ENCODE peak calls at places on chromosomes 11 and 22, in nine cellular contexts. M is Peyer's patch, T is lower leg skin, F is H54, N is H1, Q is transverse colon, G is stomach, S is sigmoid colon, J is prostate gland. Z is an unnamed sample.

GRCh38 chr11:78789365-78789764 is 214.7 kb upstream of the NARS2 start:
- DNase-seq in M (no peak), T (no peak), F (no peak), N (no peak), Q (peak), G (no peak), S (no peak), J (no peak), Z (no peak)

GRCh38 chr11:131064373-131064991 is 148.2 kb upstream of the SNX19 start:
- DNase-seq in M (no peak), T (no peak), F (peak), N (peak), Q (peak), G (peak), S (no peak), J (peak), Z (peak)

GRCh38 chr11:266676-267439 is 11.3 kb upstream of the NLRP6 start:
- DNase-seq in M (peak), T (peak), F (no peak), N (no peak), Q (no peak), G (no peak), S (no peak), J (no peak), Z (no peak)

GRCh38 chr11:65869643-65870306 is 2.8 kb downstream of the EFEMP2 start:
- DNase-seq in M (peak), T (no peak), F (no peak), N (no peak), Q (no peak), G (no peak), S (peak), J (no peak), Z (no peak)

GRCh38 chr22:44738347-44738715 is 14.0 kb upstream of the ARHGAP8 start:
- DNase-seq in M (no peak), T (no peak), F (no peak), N (no peak), Q (peak), G (peak), S (no peak), J (no peak), Z (no peak)

GRCh38 chr11:81970886-81971285 is 762.8 kb downstream of the FAM181B start:
- DNase-seq in M (no peak), T (no peak), F (no peak), N (no peak), Q (no peak), G (no peak), S (no peak), J (no peak), Z (no peak)

GRCh38 chr11:67043572-67044329 is 12.9 kb upstream of the RHOD start:
- DNase-seq in M (no peak), T (no peak), F (no peak), N (no peak), Q (no peak), G (no peak), S (no peak), J (no peak), Z (no peak)

GRCh38 chr11:119905162-119905561 is 176.2 kb upstream of the NECTIN1 start:
- DNase-seq in M (no peak), T (no peak), F (no peak), N (no peak), Q (peak), G (peak), S (no peak), J (no peak), Z (no peak)

GRCh38 chr11:105081412-105082150 is 36.4 kb upstream of the CARD16 start:
- DNase-seq in M (no peak), T (no peak), F (no peak), N (no peak), Q (no peak), G (no peak), S (no peak), J (no peak), Z (no peak)

GRCh38 chr11:121199516-121199915 is 93.1 kb upstream of the SC5D start:
- DNase-seq in M (no peak), T (no peak), F (no peak), N (no peak), Q (no peak), G (no peak), S (no peak), J (no peak), Z (no peak)

GRCh38 chr11:70378506-70379134 is 19.7 kb upstream of the CTTN start:
- DNase-seq in M (no peak), T (no peak), F (no peak), N (no peak), Q (no peak), G (no peak), S (peak), J (peak), Z (no peak)

GRCh38 chr22:27185099-27185709 is 527.8 kb downstream of the MIAT start:
- DNase-seq in M (no peak), T (no peak), F (no peak), N (no peak), Q (no peak), G (no peak), S (no peak), J (no peak), Z (no peak)

GRCh38 chr22:43783777-43784176 is 28.3 kb downstream of the EFCAB6 start:
- DNase-seq in M (no peak), T (no peak), F (no peak), N (no peak), Q (no peak), G (no peak), S (no peak), J (no peak), Z (no peak)

GRCh38 chr22:39405346-39406085 is 5.9 kb downstream of the TAB1 start:
- DNase-seq in M (no peak), T (no peak), F (no peak), N (no peak), Q (no peak), G (no peak), S (no peak), J (no peak), Z (no peak)

GRCh38 chr11:15878756-15879155 is 477.6 kb downstream of the SOX6 start:
- DNase-seq in M (no peak), T (no peak), F (no peak), N (no peak), Q (no peak), G (no peak), S (no peak), J (no peak), Z (no peak)

GRCh38 chr11:79419120-79419519 is 21.7 kb downstream of the TENM4 start:
- DNase-seq in M (no peak), T (no peak), F (peak), N (no peak), Q (peak), G (peak), S (no peak), J (no peak), Z (no peak)

GRCh38 chr11:132632641-132633124 is 899.6 kb downstream of the OPCML start:
- DNase-seq in M (no peak), T (no peak), F (peak), N (no peak), Q (no peak), G (no peak), S (no peak), J (no peak), Z (peak)

GRCh38 chr22:19719055-19719482 is 4.3 kb upstream of the GP1BB start:
- DNase-seq in M (no peak), T (no peak), F (no peak), N (no peak), Q (no peak), G (no peak), S (no peak), J (no peak), Z (no peak)

GRCh38 chr11:14905104-14906033 is 13.3 kb upstream of the CYP2R1 start:
- DNase-seq in M (peak), T (no peak), F (no peak), N (peak), Q (peak), G (peak), S (peak), J (peak), Z (peak)

GRCh38 chr22:49197500-49197899 is 630.2 kb downstream of the BRD1 start:
- DNase-seq in M (peak), T (no peak), F (no peak), N (peak), Q (no peak), G (no peak), S (peak), J (no peak), Z (no peak)

GRCh38 chr11:98411777-98412176 is 609.0 kb upstream of the CNTN5 start:
- DNase-seq in M (no peak), T (no peak), F (no peak), N (no peak), Q (no peak), G (no peak), S (no peak), J (no peak), Z (no peak)

GRCh38 chr22:30453731-30454510 is 17.9 kb downstream of the SEC14L3 start:
- DNase-seq in M (no peak), T (no peak), F (no peak), N (no peak), Q (no peak), G (no peak), S (no peak), J (no peak), Z (peak)

GRCh38 chr11:111148953-111149352 is 96.6 kb upstream of the POU2AF2 start:
- DNase-seq in M (no peak), T (peak), F (no peak), N (no peak), Q (no peak), G (no peak), S (no peak), J (no peak), Z (no peak)

GRCh38 chr11:70421123-70421522 is 22.8 kb downstream of the CTTN start:
- DNase-seq in M (no peak), T (no peak), F (no peak), N (no peak), Q (no peak), G (no peak), S (no peak), J (no peak), Z (peak)

GRCh38 chr22:44197271-44197670 is 16.5 kb downstream of the PARVG start:
- DNase-seq in M (no peak), T (no peak), F (no peak), N (no peak), Q (no peak), G (no peak), S (peak), J (no peak), Z (no peak)

GRCh38 chr11:11931461-11932055 is 76.9 kb downstream of the DKK3 start:
- DNase-seq in M (no peak), T (peak), F (peak), N (no peak), Q (no peak), G (no peak), S (no peak), J (peak), Z (peak)

GRCh38 chr11:119804698-119805097 is 75.7 kb upstream of the NECTIN1 start:
- DNase-seq in M (no peak), T (no peak), F (no peak), N (no peak), Q (no peak), G (no peak), S (no peak), J (no peak), Z (no peak)

GRCh38 chr11:105840391-105840790 is 181.6 kb downstream of the MSANTD4 start:
- DNase-seq in M (no peak), T (no peak), F (no peak), N (no peak), Q (no peak), G (no peak), S (no peak), J (no peak), Z (no peak)

GRCh38 chr22:44933829-44934735 is 75.7 kb downstream of the PHF21B start:
- DNase-seq in M (no peak), T (no peak), F (no peak), N (no peak), Q (no peak), G (no peak), S (no peak), J (no peak), Z (no peak)

GRCh38 chr11:104968365-104968855 is at the start of gene CASP4:
- DNase-seq in M (no peak), T (peak), F (no peak), N (no peak), Q (peak), G (no peak), S (no peak), J (peak), Z (peak)

GRCh38 chr22:33110562-33111163 is 52.5 kb upstream of the SYN3 start:
- DNase-seq in M (no peak), T (peak), F (no peak), N (no peak), Q (no peak), G (no peak), S (no peak), J (no peak), Z (no peak)

GRCh38 chr11:65792456-65792855 is 5.6 kb downstream of the OVOL1 start:
- DNase-seq in M (no peak), T (no peak), F (no peak), N (no peak), Q (no peak), G (no peak), S (no peak), J (no peak), Z (no peak)

GRCh38 chr11:71339178-71339881 is 87.0 kb upstream of the SHANK2 start:
- DNase-seq in M (peak), T (no peak), F (no peak), N (no peak), Q (no peak), G (peak), S (no peak), J (peak), Z (no peak)

GRCh38 chr11:69374110-69374981 is 80.4 kb downstream of the MYEOV start:
- DNase-seq in M (peak), T (peak), F (no peak), N (no peak), Q (peak), G (peak), S (peak), J (no peak), Z (no peak)

GRCh38 chr22:49179175-49179574 is 648.5 kb downstream of the BRD1 start:
- DNase-seq in M (peak), T (no peak), F (no peak), N (no peak), Q (no peak), G (no peak), S (no peak), J (no peak), Z (no peak)

GRCh38 chr11:1270476-1270875 is 39.0 kb downstream of the TOLLIP start:
- DNase-seq in M (no peak), T (no peak), F (no peak), N (no peak), Q (no peak), G (no peak), S (no peak), J (no peak), Z (no peak)

GRCh38 chr11:129148487-129148886 is 43.6 kb downstream of the ARHGAP32 start:
- DNase-seq in M (no peak), T (no peak), F (no peak), N (no peak), Q (no peak), G (no peak), S (no peak), J (no peak), Z (no peak)

GRCh38 chr22:38611559-38611958 is 41.6 kb upstream of the DMC1 start:
- DNase-seq in M (no peak), T (no peak), F (no peak), N (no peak), Q (no peak), G (no peak), S (no peak), J (no peak), Z (no peak)

GRCh38 chr11:2360081-2360642 is 16.9 kb upstream of the CD81 start:
- DNase-seq in M (no peak), T (no peak), F (no peak), N (no peak), Q (no peak), G (no peak), S (no peak), J (no peak), Z (no peak)
- TF ChIP-seq POLR2A in M (no peak), T (no peak), F (no peak), N (no peak), Q (no peak), G (no peak), S (no peak), J (no peak), Z (no peak)

DNA sequence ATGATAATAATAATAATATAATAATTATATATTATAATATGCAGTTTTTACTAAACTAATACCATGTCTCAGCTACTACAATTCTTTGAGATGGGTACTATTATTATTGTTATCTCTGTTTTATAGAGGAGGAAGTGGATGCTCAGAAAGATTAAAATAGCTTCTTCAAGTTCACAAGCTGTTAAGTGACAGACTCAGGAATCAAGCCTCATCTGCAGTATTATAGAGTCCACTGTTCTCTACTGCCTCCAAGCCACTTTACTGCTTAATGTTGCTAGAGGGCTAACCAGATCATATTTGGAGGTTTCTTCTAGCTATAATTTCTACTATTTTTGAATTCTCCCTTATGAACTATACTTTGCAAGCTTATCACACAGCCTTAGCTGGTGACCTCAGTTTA is 62.7 kb downstream of the CSTPP1 start:
- DNase-seq in M (no peak), T (no peak), F (no peak), N (no peak), Q (no peak), G (no peak), S (no peak), J (no peak), Z (no peak)
- TF ChIP-seq POLR2A in M (no peak), T (no peak), F (no peak), N (no peak), Q (no peak), G (no peak), S (no peak), J (no peak), Z (no peak)

DNA sequence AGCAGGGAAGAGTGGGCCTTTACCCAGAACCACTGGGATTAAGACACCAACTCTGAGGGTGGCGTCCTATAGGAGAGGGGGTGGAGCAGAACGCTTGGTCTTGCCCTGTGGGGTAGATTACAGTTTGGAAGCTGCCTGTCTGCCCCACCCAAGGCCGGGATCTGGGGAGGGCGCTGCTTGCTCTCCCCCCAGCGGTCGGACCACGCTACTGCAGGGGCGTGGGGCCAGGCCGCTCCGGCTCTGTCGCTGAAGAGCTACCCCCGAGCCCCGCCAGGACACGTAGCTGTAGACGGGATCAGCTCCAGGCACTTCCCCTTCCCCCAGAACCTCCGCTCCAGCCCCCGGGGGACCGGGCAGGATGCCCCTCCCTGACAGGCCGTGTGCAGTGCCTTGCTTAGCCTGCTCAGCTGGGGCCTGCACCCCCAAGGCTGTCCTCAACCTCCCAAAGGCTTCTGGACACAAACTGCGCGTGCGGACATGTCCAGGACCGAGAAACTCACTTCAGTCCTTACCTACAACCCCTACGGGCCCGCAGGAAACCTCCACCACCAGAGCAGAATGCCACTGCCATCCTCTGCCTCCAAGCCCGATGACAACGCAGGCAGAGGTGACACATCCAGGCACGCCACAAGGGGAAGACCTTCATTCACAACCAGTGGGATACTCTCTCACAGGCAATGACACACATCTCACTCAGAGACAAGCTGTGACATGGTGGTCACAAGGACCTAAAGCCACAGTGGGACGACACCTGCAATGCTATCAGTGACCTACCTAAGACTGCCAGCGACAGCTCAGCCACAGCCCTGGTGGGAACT is 3.6 kb downstream of the AHNAK start:
- DNase-seq in M (peak), T (peak), F (peak), N (no peak), Q (peak), G (peak), S (peak), J (peak), Z (peak)
- TF ChIP-seq POLR2A in M (no peak), T (no peak), F (no peak), N (no peak), Q (no peak), G (no peak), S (no peak), J (no peak), Z (no peak)

GRCh38 chr11:85665756-85666155 is 827 bp upstream of the CREBZF start:
- DNase-seq in M (no peak), T (no peak), F (no peak), N (no peak), Q (no peak), G (no peak), S (no peak), J (no peak), Z (no peak)

GRCh38 chr11:85664561-85665481 is at the start of gene CREBZF:
- DNase-seq in M (peak), T (peak), F (peak), N (peak), Q (peak), G (peak), S (peak), J (peak), Z (peak)

GRCh38 chr11:85661972-85662664 is 2.8 kb downstream of the CREBZF start:
- DNase-seq in M (no peak), T (no peak), F (no peak), N (no peak), Q (no peak), G (no peak), S (no peak), J (no peak), Z (peak)

GRCh38 chr11:85663080-85663729 is 1.7 kb downstream of the CREBZF start:
- DNase-seq in M (no peak), T (no peak), F (no peak), N (no peak), Q (no peak), G (no peak), S (no peak), J (no peak), Z (peak)

DNA sequence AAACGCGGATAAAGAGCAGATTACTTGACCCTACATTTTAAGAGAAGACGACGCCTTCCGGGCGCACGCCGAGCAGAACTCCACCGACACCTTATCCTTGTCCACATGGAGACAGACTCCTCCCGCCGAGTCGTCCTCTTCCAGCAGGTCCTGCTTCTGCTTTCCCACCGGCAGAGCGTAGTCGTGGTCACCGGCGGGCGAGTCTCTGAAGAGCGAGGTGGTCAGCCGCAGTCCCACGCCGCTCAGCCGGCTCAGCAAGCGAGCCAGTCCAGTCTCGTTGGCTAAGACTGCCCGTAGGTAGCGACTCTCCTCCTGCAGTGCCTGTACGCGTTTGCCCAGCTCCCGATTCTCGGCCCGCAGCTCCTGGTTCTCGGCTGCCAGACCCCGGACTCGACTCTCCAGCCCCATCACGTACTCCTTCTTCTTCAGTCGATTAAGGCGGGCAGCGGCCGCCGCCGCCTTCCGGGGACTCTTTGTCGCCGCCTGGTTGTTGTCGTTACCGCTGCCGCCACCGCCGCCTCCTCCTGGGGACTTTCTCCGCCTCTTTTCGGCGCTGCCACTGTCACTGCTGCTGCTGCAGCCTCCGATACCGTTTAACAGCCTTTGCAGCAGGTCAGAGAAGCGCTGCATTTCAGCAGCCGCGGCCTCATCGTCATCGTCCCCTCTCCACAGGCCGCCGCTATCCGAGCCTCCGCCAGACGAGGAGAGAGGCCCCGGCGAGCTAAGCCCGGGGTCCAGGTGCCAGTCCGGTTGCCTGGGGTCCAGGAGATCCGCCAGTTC is 958 bp downstream of the CREBZF start:
- DNase-seq in M (peak), T (peak), F (peak), N (no peak), Q (peak), G (peak), S (peak), J (peak), Z (peak)
- TF ChIP-seq POLR2A in M (peak), T (no peak), F (peak), N (no peak), Q (no peak), G (no peak), S (no peak), J (peak), Z (no peak)

GRCh38 chr11:118437736-118438125 is 1.4 kb downstream of the KMT2A start:
- DNase-seq in M (peak), T (peak), F (no peak), N (no peak), Q (peak), G (no peak), S (peak), J (peak), Z (peak)
- TF ChIP-seq POLR2A in M (no peak), T (no peak), F (no peak), N (no peak), Q (no peak), G (no peak), S (no peak), J (no peak), Z (no peak)

Z was measured in erythroblast.